ENCODE peak calls at places on chromosomes 11 and 22, in eight cellular contexts. N is endodermal cell, J is spleen, H is right atrium auricular region, S is mammary epithelial cell, K is sigmoid colon, W is adrenal gland, X is A549. T is an unnamed sample. For H3K4me1, the result is how much of the 10 kb centered on the place peaks cover.

GRCh38 chr22:26887456-26887855 is 230.1 kb downstream of the MIAT start:
- DNase-seq in J (no peak), K (no peak), N (no peak), S (peak), X (no peak), H (no peak), W (no peak), T (no peak)

GRCh38 chr22:37242395-37242918 is 1.6 kb downstream of the RAC2 start:
- DNase-seq in X (no peak), H (peak), W (peak), J (peak), N (peak), K (peak), S (peak), T (peak)

GRCh38 chr22:23313791-23314567 is 133.7 kb downstream of the BCR start:
- DNase-seq in J (no peak), K (no peak), N (peak), S (no peak), X (no peak), W (no peak), H (no peak), T (no peak)

GRCh38 chr11:97894978-97895377 is 1125.8 kb upstream of the CNTN5 start:
- DNase-seq in S (no peak), W (no peak), J (no peak), X (no peak), N (no peak), K (no peak), H (no peak), T (no peak)

GRCh38 chr11:86119062-86119461 is 50.2 kb upstream of the PICALM start:
- DNase-seq in N (no peak), W (no peak), H (no peak), S (no peak), J (no peak), K (peak), X (no peak), T (no peak)

GRCh38 chr11:132620423-132620822 is 911.9 kb downstream of the OPCML start:
- DNase-seq in X (no peak), S (no peak), N (no peak), J (no peak), H (no peak), W (no peak), K (no peak), T (no peak)

GRCh38 chr11:102473543-102473942 is 21.0 kb upstream of the TMEM123 start:
- DNase-seq in H (no peak), N (no peak), W (no peak), X (no peak), S (no peak), J (no peak), K (no peak), T (peak)

GRCh38 chr11:69000831-69001245 is 12.2 kb downstream of the MRGPRF start:
- DNase-seq in J (peak), H (peak), K (peak), N (peak), W (peak), S (peak), X (peak), T (no peak)

GRCh38 chr11:92300871-92301270 is 76.3 kb downstream of the FAT3 start:
- DNase-seq in H (no peak), K (no peak), X (no peak), S (no peak), J (no peak), N (no peak), W (no peak), T (peak)

GRCh38 chr22:49966041-49966715 is 5.6 kb downstream of the PIM3 start:
- DNase-seq in K (peak), N (peak), S (no peak), X (no peak), H (no peak), J (peak), W (no peak), T (peak)

GRCh38 chr11:64758330-64759079 is 1.3 kb downstream of the PYGM start:
- DNase-seq in X (no peak), H (no peak), W (no peak), S (no peak), N (peak), J (peak), K (peak), T (no peak)

GRCh38 chr11:64757549-64758329 is 2.0 kb downstream of the PYGM start:
- DNase-seq in W (no peak), J (peak), X (no peak), N (peak), S (no peak), K (peak), H (no peak), T (no peak)

GRCh38 chr11:64760759-64761417 is 1.1 kb upstream of the PYGM start:
- DNase-seq in S (no peak), N (peak), K (peak), J (peak), X (no peak), W (no peak), H (no peak), T (no peak)

GRCh38 chr11:64759131-64759721 is 548 bp downstream of the PYGM start:
- DNase-seq in K (peak), H (no peak), S (no peak), W (no peak), J (no peak), N (no peak), X (no peak), T (no peak)

DNA sequence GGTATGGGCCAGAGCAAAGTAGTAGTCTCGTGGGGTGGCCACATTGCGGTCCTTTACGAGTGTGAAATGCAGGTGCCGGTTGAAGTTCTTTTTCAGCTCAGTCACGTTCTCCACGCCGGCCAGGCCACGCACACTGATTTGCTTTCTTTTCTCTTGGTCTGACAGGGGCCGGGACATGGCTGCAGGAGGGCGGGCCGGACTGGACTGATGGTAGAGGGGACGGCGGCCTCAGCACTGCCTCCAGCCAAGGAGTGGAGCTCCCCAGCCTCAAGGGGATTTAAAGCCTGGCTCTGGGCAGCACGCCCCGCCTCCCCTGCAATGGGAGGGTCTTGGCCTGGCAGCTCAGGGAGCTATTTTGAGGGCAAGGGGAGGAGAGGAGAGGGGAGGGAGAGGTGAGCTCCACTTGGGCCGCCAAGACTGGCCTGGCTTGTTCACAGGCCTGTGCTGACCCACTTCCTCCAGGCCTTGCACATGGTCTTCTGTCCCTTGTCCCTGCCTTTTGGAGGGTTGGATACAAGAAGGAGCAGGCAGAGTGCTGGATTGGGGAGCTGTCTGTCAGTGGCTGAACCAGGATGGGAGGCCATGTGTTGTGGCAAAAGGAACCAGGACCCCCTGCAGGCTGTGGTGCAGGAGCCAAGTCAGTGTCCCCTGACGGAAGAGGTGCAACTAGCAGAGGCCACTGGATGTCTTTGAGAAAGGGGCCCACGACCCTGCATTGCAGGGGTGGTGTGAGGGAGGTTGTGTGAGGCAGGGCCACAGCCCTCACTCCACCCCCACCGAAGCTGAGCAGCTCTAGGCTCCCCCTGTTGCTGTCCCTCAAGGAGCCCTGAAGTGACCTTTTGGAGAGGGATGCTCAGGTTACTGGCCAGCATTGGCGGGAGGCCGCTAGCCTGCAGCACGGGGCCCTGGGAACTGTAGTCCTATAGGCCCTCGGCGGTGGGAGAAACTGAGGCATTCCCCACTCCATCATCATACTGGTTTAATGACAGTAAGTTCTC is at the start of gene PYGM:
- DNase-seq in J (peak), W (peak), X (no peak), K (peak), N (peak), H (peak), S (no peak), T (peak)
- H3K4me1 ChIP-seq in J (half or more), W (half or more), X (under half), K (half or more), N (under half), H (half or more), S (under half), T (under half)

GRCh38 chr11:73931039-73931645 is 19.7 kb upstream of the DNAJB13 start:
- DNase-seq in S (peak), N (peak), J (no peak), X (peak), K (no peak), H (no peak), W (peak), T (peak)
- TF ChIP-seq CTCF in S (peak), N (peak), J (no peak), X (peak), K (peak), H (peak), W (peak), T (peak)

DNA sequence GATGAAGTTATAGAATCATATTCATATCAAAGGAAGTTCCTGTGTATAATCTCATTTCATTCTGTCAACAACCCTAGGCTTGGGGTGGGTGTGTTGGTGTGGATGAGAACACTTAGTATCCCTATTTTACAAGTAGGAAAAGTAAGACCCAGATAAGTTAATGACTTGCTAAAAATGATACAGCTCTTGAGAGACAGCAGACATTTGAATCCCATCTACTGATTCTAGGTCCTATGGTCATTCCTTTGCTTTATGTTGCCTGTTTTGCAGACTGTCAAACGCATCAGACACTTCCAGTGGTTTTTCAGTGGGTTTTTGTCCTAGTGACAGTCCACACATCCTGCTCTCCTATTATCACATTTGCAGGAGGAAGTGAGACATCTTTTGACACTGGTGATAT is 153.1 kb downstream of the TEAD1 start:
- DNase-seq in N (no peak), S (no peak), W (no peak), J (no peak), K (no peak), X (no peak), H (no peak), T (no peak)
- H3K4me3 ChIP-seq in N (peak), S (no peak), W (no peak), J (no peak), K (no peak), X (peak), H (no peak), T (no peak)

GRCh38 chr11:12147827-12148226 is 37.4 kb downstream of the MICAL2 start:
- DNase-seq in H (no peak), J (no peak), K (no peak), W (no peak), N (no peak), S (no peak), X (no peak), T (no peak)
- H3K4me1 ChIP-seq in H (under half), J (under half), K (under half), W (under half), N (under half), S (under half), X (under half), T (under half)

GRCh38 chr11:61125310-61125684 is 23.0 kb downstream of the CD5 start:
- DNase-seq in X (no peak), N (no peak), W (no peak), S (no peak), J (no peak), H (no peak), K (no peak), T (peak)

GRCh38 chr11:61127991-61128390 is 25.7 kb downstream of the CD5 start:
- DNase-seq in K (no peak), J (no peak), H (no peak), X (no peak), S (no peak), W (no peak), N (no peak), T (no peak)

GRCh38 chr11:61124574-61125309 is 22.5 kb downstream of the CD5 start:
- DNase-seq in S (no peak), J (no peak), W (no peak), K (no peak), X (no peak), H (no peak), N (no peak), T (no peak)

GRCh38 chr11:61123775-61124571 is 21.7 kb downstream of the CD5 start:
- DNase-seq in N (no peak), S (no peak), X (no peak), H (no peak), K (no peak), J (no peak), W (no peak), T (no peak)

GRCh38 chr11:61126266-61126665 is 24.0 kb downstream of the CD5 start:
- DNase-seq in W (no peak), K (no peak), X (no peak), J (no peak), N (no peak), H (peak), S (no peak), T (no peak)
- TF ChIP-seq CTCF in W (no peak), K (no peak), X (no peak), J (no peak), N (peak), H (peak), S (no peak), T (no peak)

GRCh38 chr11:340539-341512 is 20.2 kb upstream of the IFITM3 start:
- DNase-seq in N (no peak), X (no peak), J (no peak), K (no peak), S (no peak), H (no peak), W (no peak), T (no peak)
- H3K4me3 ChIP-seq in N (no peak), X (no peak), J (no peak), K (no peak), S (no peak), H (no peak), W (no peak), T (no peak)

GRCh38 chr22:18997925-18998315 is 61.8 kb upstream of the PRODH start:
- DNase-seq in H (no peak), X (no peak), K (no peak), W (no peak), S (no peak), N (peak), J (no peak), T (no peak)
- H3K4me1 ChIP-seq in H (under half), X (under half), K (under half), W (under half), S (under half), N (under half), J (under half), T (under half)

DNA sequence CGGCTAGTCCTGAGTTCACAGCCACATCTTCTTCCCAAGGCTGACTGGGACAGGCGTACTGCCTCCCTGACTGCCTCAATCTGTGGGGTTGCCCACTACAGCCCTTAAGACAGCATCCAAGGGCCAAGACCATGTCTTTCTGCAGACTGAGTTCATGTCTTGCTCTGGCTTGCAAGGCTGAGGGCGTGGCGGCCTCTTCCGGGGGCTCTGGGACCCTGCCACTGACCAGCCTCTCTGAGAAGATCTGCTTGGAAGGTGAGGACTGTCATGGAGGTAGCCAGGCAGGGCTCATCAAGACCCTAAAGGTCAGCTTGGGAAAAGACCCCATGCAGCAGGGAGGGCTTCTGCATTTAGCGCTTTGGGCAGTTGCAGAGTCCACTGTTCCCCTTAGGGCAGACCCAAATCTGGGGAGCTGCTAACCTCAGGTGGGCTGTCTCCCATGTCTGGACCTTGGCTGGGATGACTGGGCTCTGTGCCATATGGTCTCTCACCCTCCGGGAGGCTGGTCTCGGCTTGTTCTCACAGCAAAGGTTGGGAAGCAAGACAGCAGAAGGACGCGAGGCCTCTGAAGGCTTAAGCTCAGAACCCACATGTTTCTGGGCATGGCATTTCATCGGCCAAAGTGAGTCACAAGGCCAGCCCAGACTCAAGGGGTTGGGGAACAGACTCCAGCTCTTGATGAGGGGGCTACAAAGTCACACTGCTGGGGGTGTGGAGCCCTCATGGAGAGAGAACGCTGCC is 109.1 kb upstream of the LMO1 start:
- DNase-seq in H (no peak), S (no peak), W (no peak), X (no peak), J (peak), N (peak), K (peak), T (no peak)
- TF ChIP-seq CTCF in H (no peak), S (no peak), W (no peak), X (no peak), J (no peak), N (no peak), K (no peak), T (no peak)

DNA sequence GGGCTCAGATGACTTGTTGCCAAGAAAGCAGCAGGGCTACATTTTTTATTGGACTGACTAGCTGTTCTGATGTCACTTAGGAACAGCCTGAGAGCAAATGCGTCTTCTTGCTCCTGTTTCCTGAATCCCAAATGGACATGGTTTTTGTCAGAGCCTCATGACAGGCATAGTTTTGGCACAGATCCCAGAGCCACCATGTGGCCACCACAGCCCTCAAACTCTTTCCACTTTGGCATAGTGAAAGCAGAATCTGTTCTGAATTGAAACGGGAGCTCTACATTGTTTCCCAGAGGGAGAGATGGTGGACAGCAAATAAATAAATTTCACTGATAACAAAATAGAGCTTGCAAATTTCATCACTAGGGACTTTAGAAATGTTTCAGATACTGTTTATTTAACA is 222.2 kb downstream of the C11orf87 start:
- DNase-seq in J (no peak), H (no peak), X (no peak), N (no peak), K (no peak), S (no peak), W (peak), T (peak)
- H3K4me3 ChIP-seq in J (no peak), H (no peak), X (no peak), N (no peak), K (no peak), S (no peak), W (no peak), T (peak)

GRCh38 chr11:75814686-75815344 is at the start of gene UVRAG:
- DNase-seq in X (peak), S (peak), J (peak), N (peak), H (peak), W (peak), K (peak), T (peak)

GRCh38 chr11:75814369-75814685 is 683 bp upstream of the UVRAG start:
- DNase-seq in N (no peak), K (no peak), X (no peak), H (no peak), W (no peak), S (no peak), J (no peak), T (no peak)

GRCh38 chr11:75813622-75814039 is 1.4 kb upstream of the UVRAG start:
- DNase-seq in H (no peak), S (peak), X (no peak), W (no peak), N (no peak), K (no peak), J (no peak), T (no peak)

GRCh38 chr11:75816561-75817239 is 1.7 kb downstream of the UVRAG start:
- DNase-seq in X (no peak), W (no peak), N (no peak), K (no peak), H (no peak), S (no peak), J (no peak), T (no peak)

GRCh38 chr11:75815345-75815983 is 454 bp downstream of the UVRAG start:
- DNase-seq in X (peak), H (no peak), J (peak), S (no peak), K (peak), N (peak), W (peak), T (peak)
- H3K4me1 ChIP-seq in X (under half), H (half or more), J (half or more), S (under half), K (under half), N (under half), W (under half), T (under half)